ENCODE peak calls at places on chromosomes 13 and 19, in four cellular contexts. G is A549, C is HCT116, D is GM23338. R is an unnamed sample.

GRCh38 chr13:30120133-30120822 is 187.1 kb downstream of the KATNAL1 start:
- DNase-seq in G (no peak), C (no peak), D (no peak), R (no peak)

GRCh38 chr13:112587767-112588489 is at the start of gene TUBGCP3:
- DNase-seq in G (peak; percentile 78), C (peak; percentile 54), D (peak; percentile 88), R (peak; percentile 62)

GRCh38 chr13:66853559-66853958 is 376.6 kb downstream of the PCDH9 start:
- DNase-seq in G (no peak), C (no peak), D (no peak), R (no peak)

GRCh38 chr19:3692141-3693029 is 7.9 kb downstream of the PIP5K1C start:
- DNase-seq in G (no peak), C (no peak), D (no peak), R (no peak)

GRCh38 chr19:6963937-6964336 is 57.3 kb downstream of the MBD3L2B start:
- DNase-seq in G (no peak), C (peak; percentile 7), D (peak; percentile 4), R (peak; percentile 25)

GRCh38 chr13:50724438-50724837 is 119.1 kb downstream of the DLEU7 start:
- DNase-seq in G (no peak), C (no peak), D (no peak), R (no peak)

GRCh38 chr19:11797491-11797890 is 832 bp upstream of the ZNF491 start:
- DNase-seq in G (no peak), C (peak; percentile 36), D (peak; percentile 94), R (no peak)

GRCh38 chr13:39148513-39148961 is 110.3 kb downstream of the NHLRC3 start:
- DNase-seq in G (no peak), C (no peak), D (no peak), R (no peak)

GRCh38 chr13:31090921-31091624 is 70.6 kb downstream of the HSPH1 start:
- DNase-seq in G (no peak), C (no peak), D (no peak), R (no peak)

GRCh38 chr19:40539070-40539469 is 37.6 kb upstream of the SHKBP1 start:
- DNase-seq in G (no peak), C (no peak), D (peak; percentile 42), R (no peak)

GRCh38 chr19:31214997-31215396 is 134.2 kb downstream of the TSHZ3 start:
- DNase-seq in G (no peak), C (no peak), D (no peak), R (no peak)

GRCh38 chr13:97282705-97283104 is 60.6 kb downstream of the MBNL2 start:
- DNase-seq in G (no peak), C (no peak), D (no peak), R (no peak)

GRCh38 chr19:11849264-11849615 is 714 bp downstream of the ZNF439 start:
- DNase-seq in G (no peak), C (no peak), D (peak; percentile 14), R (no peak)

GRCh38 chr13:63088226-63088625 is 1672.6 kb upstream of the PCDH20 start:
- DNase-seq in G (no peak), C (no peak), D (no peak), R (no peak)

GRCh38 chr13:27296496-27296895 is 25.9 kb downstream of the RASL11A start:
- DNase-seq in G (no peak), C (no peak), D (no peak), R (no peak)

GRCh38 chr13:48318014-48318713 is 14.6 kb downstream of the RB1 start:
- DNase-seq in G (no peak), C (no peak), D (no peak), R (no peak)

GRCh38 chr13:25890671-25891212 is 161.1 kb downstream of the SHISA2 start:
- DNase-seq in G (no peak), C (no peak), D (no peak), R (no peak)

GRCh38 chr13:59356607-59357006 is 807.1 kb downstream of the DIAPH3 start:
- DNase-seq in G (no peak), C (no peak), D (no peak), R (no peak)

GRCh38 chr19:19630062-19630414 is 2.0 kb upstream of the LPAR2 start:
- DNase-seq in G (no peak), C (no peak), D (no peak), R (no peak)

GRCh38 chr13:50119593-50119992 is 104.3 kb downstream of the KCNRG start:
- DNase-seq in G (no peak), C (no peak), D (no peak), R (no peak)

GRCh38 chr19:14686411-14686810 is 3.4 kb upstream of the ZNF333 start:
- DNase-seq in G (no peak), C (peak; percentile 29), D (peak; percentile 61), R (peak; percentile 30)

DNA sequence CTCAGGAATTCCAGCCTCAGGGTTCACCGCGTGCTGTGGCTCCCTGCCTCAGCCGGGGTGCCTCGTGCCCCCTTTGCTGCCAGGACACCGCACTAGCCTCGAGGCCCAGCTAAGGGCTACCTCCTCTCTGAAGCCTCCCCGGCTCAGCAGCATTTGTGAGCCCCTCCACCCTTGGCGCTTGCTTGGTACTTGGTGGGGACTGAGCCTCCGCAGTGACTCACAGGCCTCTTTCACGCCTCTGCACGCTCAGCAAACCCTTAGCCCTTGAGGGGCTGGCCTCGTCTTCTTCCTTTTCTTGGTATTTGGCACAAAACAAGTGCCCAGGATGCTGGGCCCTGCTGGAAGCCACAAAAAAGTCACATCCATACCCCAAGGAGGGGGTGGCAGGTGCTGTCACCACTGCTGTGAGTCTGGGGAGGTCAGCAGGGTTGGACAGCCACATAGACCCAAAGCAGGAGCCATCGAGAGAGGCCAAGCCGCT is 85.4 kb upstream of the TM9SF2 start:
- DNase-seq in G (no peak), C (no peak), D (no peak), R (no peak)
- H3K27ac ChIP-seq in G (no peak overlapping the region), C (no peak overlapping the region), D (no peak overlapping the region), R (no peak overlapping the region)

GRCh38 chr13:43089912-43090498 is 66.6 kb downstream of the DNAJC15 start:
- DNase-seq in G (no peak), C (no peak), D (no peak), R (no peak)

GRCh38 chr13:43083750-43084149 is 60.4 kb downstream of the DNAJC15 start:
- DNase-seq in G (no peak), C (no peak), D (no peak), R (no peak)

GRCh38 chr13:43085545-43085944 is 62.2 kb downstream of the DNAJC15 start:
- DNase-seq in G (peak; percentile 8), C (peak; percentile 16), D (peak; percentile 43), R (no peak)

DNA sequence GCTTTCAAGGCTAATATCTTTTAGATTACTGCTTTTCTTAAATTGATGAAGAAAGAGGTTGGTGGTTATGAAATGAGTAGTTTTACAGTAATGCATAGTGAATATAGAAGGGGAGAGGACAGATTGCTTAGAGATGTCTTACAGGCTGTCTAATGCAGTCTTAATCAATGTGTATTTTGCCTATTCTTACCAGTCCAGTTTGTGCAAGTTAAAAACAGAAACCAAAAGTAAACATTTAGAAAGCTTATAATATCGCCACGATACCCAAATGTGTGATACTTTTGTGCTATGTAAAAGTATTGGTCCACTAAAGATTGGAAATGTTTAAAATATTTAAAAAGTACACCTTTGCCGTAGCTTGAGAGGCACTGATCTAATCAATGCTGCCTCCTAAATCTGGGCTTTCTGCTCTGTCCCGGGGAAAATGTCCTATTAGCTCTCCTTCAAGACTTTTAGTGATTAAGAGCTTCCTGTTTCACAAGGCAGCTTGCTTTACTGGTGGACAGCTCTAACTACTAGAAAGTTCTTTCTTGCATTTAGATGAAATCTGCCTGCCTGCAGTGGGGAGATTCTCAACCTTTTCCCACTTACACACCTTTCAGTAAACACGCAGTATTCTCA is 64.7 kb downstream of the DNAJC15 start:
- DNase-seq in G (no peak), C (no peak), D (no peak), R (no peak)
- TF ChIP-seq REST in G (no peak), C (no peak), D (no peak), R (no peak)

GRCh38 chr13:75445717-75446529 is 36.0 kb downstream of the TBC1D4 start:
- DNase-seq in G (no peak), C (no peak), D (no peak), R (no peak)
- H3K27ac ChIP-seq in G (no peak overlapping the region), C (no peak overlapping the region), D (no peak overlapping the region), R (no peak overlapping the region)

GRCh38 chr13:109510036-109510435 is 276.3 kb downstream of the IRS2 start:
- DNase-seq in G (no peak), C (no peak), D (no peak), R (no peak)
- TF ChIP-seq REST in G (no peak), C (no peak), D (no peak), R (no peak)

DNA sequence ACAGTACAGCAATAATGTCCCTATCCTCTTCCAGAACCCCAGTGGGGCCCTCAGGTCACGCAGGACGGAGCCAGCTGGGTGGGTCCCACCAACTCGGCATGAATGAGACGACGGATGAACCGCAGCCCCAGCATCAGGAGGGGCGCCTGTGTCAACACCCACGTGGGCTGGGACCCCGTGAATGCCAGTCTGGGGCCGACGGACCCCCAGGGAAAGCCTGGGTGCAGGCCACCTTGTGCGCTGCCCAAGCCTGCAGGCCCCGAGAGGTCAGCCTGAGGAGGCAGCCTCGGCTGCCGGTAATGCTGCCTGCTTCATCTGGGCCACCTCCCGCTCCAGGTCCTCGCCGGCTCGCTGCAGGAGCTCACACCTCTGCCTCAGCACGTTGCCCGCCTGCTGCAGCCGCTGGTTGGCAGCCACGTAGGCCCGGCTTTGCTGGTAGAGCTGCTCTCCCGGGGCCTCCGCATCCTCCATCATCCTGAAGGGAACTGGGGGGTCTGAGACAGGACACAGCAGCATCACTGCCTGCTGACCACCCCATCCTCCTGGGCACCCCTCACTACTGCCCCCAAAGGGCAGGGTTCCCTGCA is 4.2 kb downstream of the C19orf25 start:
- DNase-seq in G (no peak), C (no peak), D (no peak), R (no peak)
- H3K27ac ChIP-seq in G (no peak overlapping the region), C (no peak overlapping the region), D (no peak overlapping the region), R (no peak overlapping the region)

DNA sequence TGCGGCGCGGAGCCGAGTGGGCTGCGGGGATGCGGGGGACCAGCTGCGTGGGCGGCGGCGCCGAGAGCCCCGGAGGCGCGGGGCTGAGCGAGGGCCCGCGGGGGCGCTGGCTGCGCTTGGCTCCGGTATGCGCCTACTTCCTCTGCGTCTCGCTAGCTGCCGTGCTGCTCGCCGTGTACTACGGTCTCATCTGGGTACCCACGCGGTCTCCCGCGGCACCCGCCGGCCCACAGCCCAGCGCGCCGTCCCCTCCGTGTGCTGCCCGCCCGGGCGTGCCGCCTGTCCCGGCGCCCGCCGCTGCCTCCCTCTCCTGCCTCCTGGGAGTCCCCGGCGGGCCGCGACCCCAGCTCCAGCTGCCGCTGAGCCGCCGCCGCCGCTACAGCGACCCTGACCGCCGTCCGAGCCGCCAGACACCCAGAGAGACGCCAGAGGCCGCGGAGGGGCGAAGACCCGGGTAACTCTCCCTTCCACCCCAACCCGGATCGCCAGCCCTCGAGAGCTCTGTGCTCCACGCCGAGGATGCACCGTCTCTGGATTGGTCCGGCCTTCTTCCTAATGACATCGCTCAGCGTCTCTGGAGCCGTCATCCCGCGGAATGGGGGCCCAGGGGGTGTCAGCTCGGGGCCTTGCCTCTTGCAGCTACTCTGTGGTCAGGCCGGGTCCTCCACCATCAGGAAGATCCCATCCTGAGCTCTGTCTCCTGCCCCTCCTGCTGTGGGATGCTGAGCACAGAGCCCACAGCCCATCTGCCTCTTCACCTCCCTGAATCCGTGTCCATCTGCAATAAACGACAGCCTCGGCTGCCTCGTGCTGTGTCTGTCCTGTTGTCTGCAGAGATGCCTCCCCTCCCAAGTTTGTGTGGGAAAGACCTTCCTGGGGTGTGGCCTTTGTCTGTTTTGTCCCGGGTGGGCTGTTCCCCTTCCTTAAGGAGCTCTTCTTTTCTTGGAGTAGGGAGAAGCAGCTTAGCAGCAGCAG is 493 bp downstream of the INAFM1 start:
- DNase-seq in G (no peak), C (no peak), D (peak; percentile 62), R (no peak)
- TF ChIP-seq REST in G (no peak), C (no peak), D (no peak), R (no peak)

R was measured in HL-60.